ENCODE peak calls at places on chromosome 16, in five cellular contexts. Z is endothelial cell, I is nephron progenitor cell, D is fibroblast of the aortic adventitia, Q is tibial nerve. U is an unnamed sample.

GRCh38 chr16:84976644-84977400 is 34.5 kb downstream of the ZDHHC7 start:
- DNase-seq in Q (peak), I (no peak), D (no peak), Z (no peak), U (no peak)

GRCh38 chr16:11700264-11701029 is 32.2 kb downstream of the SNN start:
- DNase-seq in Q (no peak), Z (no peak), I (no peak), D (no peak), U (no peak)

GRCh38 chr16:2180962-2181923 is 15.2 kb downstream of the CASKIN1 start:
- DNase-seq in D (no peak), Z (no peak), I (no peak), Q (no peak), U (no peak)

GRCh38 chr16:68031951-68032350 is 8.9 kb downstream of the DUS2 start:
- DNase-seq in Q (no peak), I (no peak), D (no peak), Z (no peak), U (no peak)

GRCh38 chr16:56657555-56658430 is at the start of gene MT1F:
- DNase-seq in I (peak), Q (peak), Z (no peak), D (no peak), U (peak)

GRCh38 chr16:67470314-67470713 is 10.6 kb downstream of the ATP6V0D1 start:
- DNase-seq in I (no peak), Q (no peak), Z (no peak), D (no peak), U (no peak)

GRCh38 chr16:83004868-83005652 is 378.3 kb downstream of the CDH13 start:
- DNase-seq in Q (no peak), Z (no peak), D (no peak), I (no peak), U (no peak)

GRCh38 chr16:68299571-68300453 is 10.9 kb downstream of the SLC7A6OS start:
- DNase-seq in Z (no peak), I (no peak), Q (no peak), D (no peak), U (no peak)

GRCh38 chr16:49473773-49474172 is 100.2 kb downstream of the C16orf78 start:
- DNase-seq in Q (no peak), Z (no peak), I (no peak), D (no peak), U (no peak)

GRCh38 chr16:87077750-87078127 is 239.5 kb downstream of the C16orf95 start:
- DNase-seq in Z (no peak), Q (no peak), I (no peak), D (no peak), U (no peak)

GRCh38 chr16:68980695-68981315 is 124.6 kb upstream of the HAS3 start:
- DNase-seq in I (no peak), Q (no peak), Z (no peak), D (no peak), U (no peak)

GRCh38 chr16:1150511-1150982 is 2.4 kb upstream of the CACNA1H start:
- DNase-seq in Q (no peak), D (peak), I (no peak), Z (no peak), U (no peak)

GRCh38 chr16:28567292-28567691 is 13.6 kb downstream of the SGF29 start:
- DNase-seq in Z (no peak), I (no peak), Q (no peak), D (no peak), U (no peak)

GRCh38 chr16:24499193-24499814 is 40.1 kb upstream of the RBBP6 start:
- DNase-seq in Z (peak), D (peak), I (peak), Q (no peak), U (peak)

GRCh38 chr16:58339452-58339938 is 44.7 kb upstream of the PRSS54 start:
- DNase-seq in Q (no peak), Z (peak), D (peak), I (no peak), U (no peak)

GRCh38 chr16:2592786-2593185 is 55.0 kb downstream of the PDPK1 start:
- DNase-seq in I (no peak), Q (no peak), Z (no peak), D (no peak), U (no peak)

GRCh38 chr16:30394603-30395154 is 541 bp upstream of the ZNF48 start:
- DNase-seq in Q (no peak), Z (no peak), I (no peak), D (peak), U (no peak)

GRCh38 chr16:47470810-47471209 is 9.7 kb downstream of the PHKB start:
- DNase-seq in Q (no peak), Z (no peak), D (no peak), I (no peak), U (no peak)

GRCh38 chr16:47469227-47469626 is 8.1 kb downstream of the PHKB start:
- DNase-seq in I (no peak), D (no peak), Q (no peak), Z (no peak), U (no peak)

GRCh38 chr16:47467501-47467900 is 6.4 kb downstream of the PHKB start:
- DNase-seq in D (no peak), I (no peak), Q (no peak), Z (no peak), U (no peak)

GRCh38 chr16:47473794-47474193 is 12.7 kb downstream of the PHKB start:
- DNase-seq in I (no peak), Q (no peak), D (no peak), Z (no peak), U (no peak)

DNA sequence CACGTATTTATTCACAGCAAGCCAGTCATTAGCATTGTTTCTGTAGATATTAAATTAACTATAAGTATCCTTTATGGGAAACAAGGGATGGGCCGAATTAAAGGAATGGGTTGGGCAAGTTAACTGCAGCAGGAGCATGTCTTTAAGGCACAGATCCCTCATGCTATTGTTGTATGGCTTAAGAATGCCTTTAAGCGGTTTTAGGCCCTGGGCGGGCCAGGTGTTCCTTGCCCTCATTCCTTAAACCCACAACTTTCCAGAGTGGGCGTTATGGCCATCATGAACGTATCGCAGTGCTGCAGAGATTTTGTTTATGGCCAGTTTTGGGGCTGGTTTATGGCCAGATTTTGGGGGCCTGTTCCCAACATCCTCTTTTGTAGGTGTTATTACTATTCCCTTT is 9.1 kb downstream of the PHKB start:
- DNase-seq in Q (no peak), I (no peak), Z (no peak), D (no peak), U (no peak)
- TF ChIP-seq CTCF in Q (no peak), I (no peak), Z (no peak), D (no peak), U (no peak)

GRCh38 chr16:77169650-77170236 is 21.2 kb upstream of the MON1B start:
- DNase-seq in Z (peak), D (peak), I (peak), Q (no peak), U (peak)
- TF ChIP-seq CTCF in Z (peak), D (peak), I (peak), Q (no peak), U (peak)

GRCh38 chr16:89209522-89210044 is 7.9 kb upstream of the ZNF778 start:
- DNase-seq in D (no peak), Q (no peak), Z (no peak), I (no peak), U (no peak)
- TF ChIP-seq CTCF in D (no peak), Q (no peak), Z (no peak), I (no peak), U (no peak)

DNA sequence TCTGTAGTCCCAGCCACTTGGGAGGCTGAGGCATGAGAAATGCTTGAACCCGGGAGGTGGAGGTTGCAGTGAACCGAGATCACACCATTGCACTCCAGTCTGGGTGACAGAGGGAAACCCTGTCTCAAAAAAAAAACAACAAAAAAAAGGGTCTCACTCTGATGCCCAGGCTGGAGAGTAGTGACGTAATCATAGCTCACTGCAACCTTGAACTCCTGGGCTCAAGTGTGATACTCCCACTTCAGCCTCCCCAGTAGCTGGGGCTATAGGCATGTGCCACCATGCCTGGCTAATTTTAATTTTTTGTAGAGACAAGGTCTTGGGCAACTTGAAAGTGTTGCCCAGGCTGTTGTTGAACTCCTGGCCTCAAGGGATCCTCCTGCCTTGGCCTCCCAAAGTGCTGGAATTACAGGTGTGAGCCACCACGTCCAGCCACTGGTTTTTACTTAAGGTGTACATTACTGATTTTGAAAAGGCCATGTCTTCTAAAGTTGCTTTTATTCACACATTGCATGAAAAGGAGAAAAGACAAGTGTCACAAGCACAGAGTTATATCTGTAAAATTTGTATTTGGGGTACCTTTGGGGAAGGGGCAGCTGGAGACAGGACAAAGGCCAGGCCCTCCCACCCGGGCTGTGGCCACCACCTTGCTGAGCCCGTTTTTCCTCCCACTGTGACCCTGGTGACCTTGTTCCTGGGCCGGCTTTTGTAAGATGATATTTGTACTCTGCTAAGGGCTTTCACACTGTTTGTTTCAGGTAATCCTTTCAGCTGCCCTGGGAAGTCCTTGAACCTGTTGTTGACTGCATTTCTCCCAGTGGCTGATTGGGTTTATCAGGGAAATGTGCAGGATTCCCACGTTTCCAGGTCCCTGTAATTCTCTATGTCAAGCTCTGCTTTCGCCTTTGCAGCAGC is 11.5 kb downstream of the GPT2 start:
- DNase-seq in Q (no peak), Z (no peak), I (peak), D (no peak), U (no peak)
- TF ChIP-seq CTCF in Q (no peak), Z (no peak), I (no peak), D (no peak), U (no peak)

DNA sequence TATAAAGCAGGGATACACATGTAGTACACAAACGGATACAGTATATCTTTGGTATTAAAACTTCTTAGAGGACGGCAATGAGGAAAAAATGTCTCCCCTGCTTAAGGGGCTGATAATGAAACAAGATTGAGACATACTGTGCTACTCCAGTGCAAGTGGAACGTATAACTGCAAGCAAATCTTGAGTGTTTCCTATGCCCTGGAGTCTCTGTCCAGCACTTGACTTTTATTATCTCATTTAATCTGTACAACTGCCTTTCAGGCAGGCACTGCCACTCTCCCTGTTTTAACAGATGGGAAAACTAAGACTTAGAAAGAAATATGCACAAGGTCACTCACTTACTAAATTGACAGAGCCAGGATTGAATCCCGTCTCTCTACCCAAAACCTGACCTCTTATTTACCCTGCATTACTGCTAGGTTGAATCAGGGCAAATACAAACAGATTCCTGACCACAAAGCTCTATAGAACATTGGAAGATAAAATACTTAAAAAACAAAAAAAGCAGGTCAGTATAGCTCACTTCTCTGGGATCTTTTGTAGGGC is 28.7 kb downstream of the TMC5 start:
- DNase-seq in D (no peak), Z (no peak), I (no peak), Q (no peak), U (no peak)
- TF ChIP-seq CTCF in D (no peak), Z (no peak), I (no peak), Q (no peak), U (no peak)

GRCh38 chr16:23294260-23294659 is 7.8 kb upstream of the SCNN1B start:
- DNase-seq in D (no peak), I (no peak), Q (no peak), Z (no peak), U (no peak)

GRCh38 chr16:23293016-23293415 is 9.1 kb upstream of the SCNN1B start:
- DNase-seq in I (no peak), Z (no peak), D (no peak), Q (no peak), U (no peak)

GRCh38 chr16:23301251-23302044 is 654 bp upstream of the SCNN1B start:
- DNase-seq in I (no peak), Z (no peak), D (no peak), Q (no peak), U (no peak)

GRCh38 chr16:23298290-23298689 is 3.8 kb upstream of the SCNN1B start:
- DNase-seq in D (no peak), Q (no peak), Z (no peak), I (no peak), U (no peak)

GRCh38 chr16:23296994-23297393 is 5.1 kb upstream of the SCNN1B start:
- DNase-seq in Z (no peak), I (no peak), Q (no peak), D (no peak), U (no peak)
- TF ChIP-seq CTCF in Z (no peak), I (no peak), Q (no peak), D (no peak), U (peak)

U was measured in neural crest cell.